ENCODE peak calls at places on chromosomes 12 and 14, in four cellular contexts. H, N, R and F are unnamed samples.

GRCh38 chr12:113359133-113359938 is 949 bp downstream of the PLBD2 start:
- DNase-seq in R (peak), N (no peak), H (peak), F (no peak)

GRCh38 chr12:75892779-75893408 is 138.7 kb downstream of the PHLDA1 start:
- DNase-seq in H (no peak), R (no peak), N (no peak), F (no peak)

GRCh38 chr14:100677925-100678765 is 48.5 kb upstream of the DLK1 start:
- DNase-seq in N (peak), H (peak), R (no peak), F (no peak)

GRCh38 chr12:121939992-121940766 is 21.8 kb downstream of the CFAP251 start:
- DNase-seq in N (no peak), H (no peak), R (no peak), F (no peak)

GRCh38 chr14:79043194-79043889 is 873.2 kb downstream of the NRXN3 start:
- DNase-seq in R (no peak), H (no peak), N (no peak), F (no peak)

GRCh38 chr12:44464180-44464579 is 411.9 kb downstream of the NELL2 start:
- DNase-seq in N (peak), H (no peak), R (no peak), F (no peak)

GRCh38 chr14:101893759-101894158 is 70.6 kb upstream of the DYNC1H1 start:
- DNase-seq in N (no peak), H (no peak), R (no peak), F (no peak)

GRCh38 chr12:10189653-10190052 is 10.8 kb downstream of the TMEM52B start:
- DNase-seq in H (no peak), R (no peak), N (no peak), F (no peak)

GRCh38 chr14:50173891-50174290 is 57.5 kb downstream of the SOS2 start:
- DNase-seq in H (no peak), N (no peak), R (no peak), F (no peak)

GRCh38 chr12:25725874-25726273 is 172.8 kb upstream of the LMNTD1 start:
- DNase-seq in N (no peak), R (no peak), H (no peak), F (no peak)

GRCh38 chr14:101859538-101859902 is 98.0 kb downstream of the PPP2R5C start:
- DNase-seq in R (no peak), N (no peak), H (no peak), F (no peak)

GRCh38 chr12:106586535-106586802 is 3.7 kb downstream of the RFX4 start:
- DNase-seq in N (peak), R (no peak), H (no peak), F (no peak)

GRCh38 chr14:69092840-69093422 is 60.0 kb downstream of the DCAF5 start:
- DNase-seq in N (no peak), H (no peak), R (no peak), F (no peak)

GRCh38 chr14:104749111-104749649 is 3.8 kb upstream of the SIVA1 start:
- DNase-seq in H (peak), N (peak), R (peak), F (no peak)

GRCh38 chr12:112463478-112463877 is 44.7 kb downstream of the PTPN11 start:
- DNase-seq in H (no peak), N (no peak), R (no peak), F (no peak)

GRCh38 chr14:33564774-33565630 is 385.9 kb downstream of the EGLN3 start:
- DNase-seq in H (no peak), R (no peak), N (no peak), F (no peak)

GRCh38 chr12:70756118-70756517 is 118.9 kb upstream of the PTPRB start:
- DNase-seq in H (no peak), R (no peak), N (no peak), F (no peak)

GRCh38 chr12:115398311-115398781 is 714.4 kb upstream of the TBX3 start:
- DNase-seq in H (no peak), R (no peak), N (no peak), F (no peak)

GRCh38 chr12:76942276-76942675 is 63.5 kb upstream of the CSRP2 start:
- DNase-seq in N (no peak), R (no peak), H (no peak), F (no peak)

GRCh38 chr12:39807043-39807442 is 187.4 kb upstream of the ABCD2 start:
- DNase-seq in R (no peak), H (no peak), N (peak), F (no peak)

GRCh38 chr12:84315926-84316325 is 596.7 kb downstream of the SLC6A15 start:
- DNase-seq in N (no peak), H (no peak), R (peak), F (no peak)